ENCODE peak calls at places on chromosomes 12 and 14, in four cellular contexts. V is hepatocyte, E is heart right ventricle, M is psoas muscle. A is an unnamed sample.

GRCh38 chr14:30354439-30354838 is 204.5 kb upstream of the G2E3 start:
- DNase-seq in E (no peak), V (no peak), M (no peak), A (no peak)

GRCh38 chr14:101601603-101602465 is 40.5 kb downstream of the DIO3 start:
- DNase-seq in E (no peak), M (no peak), V (no peak), A (no peak)

GRCh38 chr12:96994900-96995299 is 87.8 kb downstream of the NEDD1 start:
- DNase-seq in V (no peak), M (no peak), E (no peak), A (no peak)

GRCh38 chr12:93244514-93245077 is 133.1 kb upstream of the NUDT4 start:
- DNase-seq in E (no peak), V (no peak), M (no peak), A (no peak)

GRCh38 chr14:106790189-106791036 is 1264.0 kb downstream of the TMEM121 start:
- DNase-seq in E (no peak), V (no peak), M (peak; percentile 61), A (no peak)

GRCh38 chr12:8030189-8030588 is 2.3 kb upstream of the FOXJ2 start:
- DNase-seq in M (no peak), E (no peak), V (no peak), A (no peak)

GRCh38 chr12:6235499-6235898 is 35.3 kb downstream of the CD9 start:
- DNase-seq in V (peak; percentile 87), M (no peak), E (no peak), A (no peak)

GRCh38 chr12:95788637-95789036 is 1.9 kb downstream of the NTN4 start:
- DNase-seq in E (no peak), M (no peak), V (no peak), A (no peak)

GRCh38 chr12:9813821-9814798 is 13.2 kb upstream of the KLRF1 start:
- DNase-seq in M (peak; percentile 84), E (peak; percentile 72), V (peak; percentile 77), A (peak; percentile 39)

GRCh38 chr12:82124711-82125110 is 233.5 kb downstream of the CCDC59 start:
- DNase-seq in E (no peak), V (peak; percentile 25), M (no peak), A (peak; percentile 0)

GRCh38 chr12:129900306-129900705 is 3.5 kb downstream of the TMEM132D start:
- DNase-seq in V (no peak), E (no peak), M (no peak), A (no peak)

GRCh38 chr14:106422066-106422465 is 895.7 kb downstream of the TMEM121 start:
- DNase-seq in M (no peak), E (no peak), V (no peak), A (no peak)

GRCh38 chr12:65657635-65658034 is 166.6 kb upstream of the HMGA2 start:
- DNase-seq in V (no peak), E (no peak), M (no peak), A (no peak)

GRCh38 chr14:88232783-88233182 is 90.3 kb downstream of the KCNK10 start:
- DNase-seq in E (no peak), M (no peak), V (no peak), A (no peak)

GRCh38 chr12:122459211-122459610 is 36.7 kb upstream of the CLIP1 start:
- DNase-seq in V (no peak), M (no peak), E (no peak), A (no peak)

GRCh38 chr12:51777457-51777856 is 71.1 kb downstream of the FIGNL2 start:
- DNase-seq in E (no peak), V (no peak), M (no peak), A (no peak)

GRCh38 chr12:90836689-90837088 is 118.3 kb downstream of the CCER1 start:
- DNase-seq in M (no peak), V (peak; percentile 46), E (peak; percentile 58), A (no peak)

GRCh38 chr14:66920196-66920595 is 269.0 kb upstream of the GARIN2 start:
- DNase-seq in M (no peak), E (no peak), V (no peak), A (no peak)

GRCh38 chr12:6551063-6551461 is 4.8 kb downstream of the IFFO1 start:
- DNase-seq in V (no peak), E (peak; percentile 67), M (peak; percentile 94), A (no peak)

DNA sequence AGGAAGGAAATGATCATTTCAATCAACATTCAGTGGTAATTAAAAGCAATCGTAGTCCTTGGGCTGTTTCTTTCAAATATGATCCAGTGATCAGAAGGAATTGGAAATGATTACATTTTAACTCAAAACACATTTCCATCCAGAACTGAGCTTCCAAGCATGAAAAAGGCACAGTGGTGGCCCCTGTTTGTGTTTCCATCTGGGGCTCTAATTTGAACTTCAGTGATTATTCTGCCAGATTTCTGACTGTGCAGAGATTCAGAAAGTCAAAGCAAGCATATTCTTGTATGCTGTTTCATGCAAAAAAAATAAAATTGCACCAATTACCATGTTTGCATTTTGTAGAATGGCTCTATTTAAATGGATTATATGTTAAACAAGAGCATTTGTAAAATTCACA is 157.1 kb upstream of the LMNTD1 start:
- DNase-seq in E (no peak), M (no peak), V (no peak), A (no peak)
- TF ChIP-seq CTCF in E (no peak), M (no peak), V (no peak), A (no peak)

GRCh38 chr14:72790887-72791566 is 102.9 kb downstream of the DPF3 start:
- DNase-seq in V (no peak), M (peak; percentile 87), E (peak; percentile 48), A (no peak)
- H3K4me3 ChIP-seq in V (no peak overlapping the region), M (no peak overlapping the region), E (no peak overlapping the region), A (no peak overlapping the region)

GRCh38 chr14:84420236-84420635 is 1109.7 kb upstream of the FLRT2 start:
- DNase-seq in V (no peak), M (no peak), E (no peak), A (peak; percentile 46)
- TF ChIP-seq CTCF in V (no peak), M (no peak), E (no peak), A (no peak)

GRCh38 chr14:55071051-55071450 is 19.6 kb downstream of the MAPK1IP1L start:
- DNase-seq in V (no peak), M (no peak), E (no peak), A (peak; percentile 43)

GRCh38 chr14:55073856-55074255 is 22.4 kb downstream of the MAPK1IP1L start:
- DNase-seq in E (no peak), M (no peak), V (no peak), A (peak; percentile 66)

GRCh38 chr14:55075628-55076027 is 24.2 kb downstream of the MAPK1IP1L start:
- DNase-seq in E (no peak), V (no peak), M (no peak), A (peak; percentile 64)

GRCh38 chr14:55074662-55075061 is 23.2 kb downstream of the MAPK1IP1L start:
- DNase-seq in V (no peak), E (no peak), M (no peak), A (no peak)

GRCh38 chr14:55071870-55072640 is 20.6 kb downstream of the MAPK1IP1L start:
- DNase-seq in M (no peak), V (peak; percentile 27), E (peak; percentile 56), A (peak; percentile 72)
- H3K4me3 ChIP-seq in M (peak overlapping the region; percentile 6), V (no peak overlapping the region), E (no peak overlapping the region), A (no peak overlapping the region)

GRCh38 chr14:22122227-22123187 is 448.9 kb upstream of the OR4E1 start:
- DNase-seq in V (peak; percentile 43), M (no peak), E (no peak), A (peak; percentile 22)
- TF ChIP-seq CTCF in V (peak; percentile 49), M (no peak), E (no peak), A (peak; percentile 41)